ENCODE peak calls at places on chromosomes 11 and 22, in eight cellular contexts. One of them, this sample, is unnamed. For H3K27me3, the result is how much of the 10 kb centered on the place peaks cover.

GRCh38 chr11:57425565-57426438 is 1.1 kb downstream of the SLC43A3 start:
- DNase-seq in tibial nerve: peak
- DNase-seq in heart left ventricle: peak
- DNase-seq in GM06990: peak
- DNase-seq in aorta: peak
- DNase-seq in heart right ventricle: peak
- DNase-seq in ovary: peak
- DNase-seq in CD8-positive, alpha-beta T cell: no peak
- DNase-seq in this sample: peak

GRCh38 chr11:235180-235997 is 753 bp downstream of the SIRT3 start:
- DNase-seq in heart right ventricle: no peak
- DNase-seq in aorta: peak
- DNase-seq in CD8-positive, alpha-beta T cell: no peak
- DNase-seq in heart left ventricle: no peak
- DNase-seq in tibial nerve: no peak
- DNase-seq in ovary: no peak
- DNase-seq in GM06990: no peak
- DNase-seq in this sample: no peak

GRCh38 chr11:75286826-75287465 is 46.4 kb downstream of the TPBGL start:
- DNase-seq in CD8-positive, alpha-beta T cell: no peak
- DNase-seq in GM06990: no peak
- DNase-seq in ovary: no peak
- DNase-seq in heart right ventricle: no peak
- DNase-seq in heart left ventricle: no peak
- DNase-seq in tibial nerve: no peak
- DNase-seq in aorta: no peak
- DNase-seq in this sample: peak

GRCh38 chr22:19401483-19401882 is 30.1 kb downstream of the HIRA start:
- DNase-seq in aorta: no peak
- DNase-seq in heart right ventricle: no peak
- DNase-seq in ovary: no peak
- DNase-seq in CD8-positive, alpha-beta T cell: no peak
- DNase-seq in tibial nerve: no peak
- DNase-seq in GM06990: no peak
- DNase-seq in heart left ventricle: no peak
- DNase-seq in this sample: no peak

GRCh38 chr22:17536269-17536668 is 27.0 kb upstream of the SLC25A18 start:
- DNase-seq in GM06990: no peak
- DNase-seq in heart left ventricle: no peak
- DNase-seq in aorta: peak
- DNase-seq in tibial nerve: no peak
- DNase-seq in ovary: no peak
- DNase-seq in CD8-positive, alpha-beta T cell: no peak
- DNase-seq in heart right ventricle: no peak
- DNase-seq in this sample: peak

GRCh38 chr11:66626926-66627325 is 10.5 kb downstream of the RBM14 start:
- DNase-seq in tibial nerve: no peak
- DNase-seq in heart right ventricle: no peak
- DNase-seq in GM06990: no peak
- DNase-seq in ovary: no peak
- DNase-seq in CD8-positive, alpha-beta T cell: no peak
- DNase-seq in heart left ventricle: no peak
- DNase-seq in aorta: no peak
- DNase-seq in this sample: no peak

GRCh38 chr11:34480339-34480738 is 33.3 kb downstream of the ELF5 start:
- DNase-seq in heart left ventricle: no peak
- DNase-seq in GM06990: no peak
- DNase-seq in heart right ventricle: no peak
- DNase-seq in CD8-positive, alpha-beta T cell: no peak
- DNase-seq in ovary: no peak
- DNase-seq in tibial nerve: no peak
- DNase-seq in aorta: no peak
- DNase-seq in this sample: no peak

GRCh38 chr11:73578786-73579185 is 19.1 kb downstream of the FAM168A start:
- DNase-seq in heart left ventricle: no peak
- DNase-seq in aorta: no peak
- DNase-seq in CD8-positive, alpha-beta T cell: no peak
- DNase-seq in ovary: no peak
- DNase-seq in GM06990: peak
- DNase-seq in tibial nerve: no peak
- DNase-seq in heart right ventricle: no peak
- DNase-seq in this sample: no peak

GRCh38 chr11:3907590-3907989 is 52.1 kb downstream of the STIM1 start:
- DNase-seq in GM06990: no peak
- DNase-seq in heart right ventricle: no peak
- DNase-seq in heart left ventricle: no peak
- DNase-seq in aorta: no peak
- DNase-seq in ovary: no peak
- DNase-seq in tibial nerve: no peak
- DNase-seq in CD8-positive, alpha-beta T cell: no peak
- DNase-seq in this sample: no peak

GRCh38 chr22:36252754-36253522 is at the start of gene APOL1:
- DNase-seq in heart right ventricle: peak
- DNase-seq in CD8-positive, alpha-beta T cell: peak
- DNase-seq in GM06990: peak
- DNase-seq in heart left ventricle: peak
- DNase-seq in tibial nerve: no peak
- DNase-seq in ovary: peak
- DNase-seq in aorta: no peak
- DNase-seq in this sample: peak

GRCh38 chr11:36564376-36565032 is 3.3 kb upstream of the RAG1 start:
- DNase-seq in heart left ventricle: peak
- DNase-seq in tibial nerve: no peak
- DNase-seq in ovary: peak
- DNase-seq in heart right ventricle: peak
- DNase-seq in aorta: no peak
- DNase-seq in GM06990: no peak
- DNase-seq in CD8-positive, alpha-beta T cell: peak
- DNase-seq in this sample: peak

GRCh38 chr11:65380460-65381126 is 1.9 kb downstream of the SLC25A45 start:
- DNase-seq in tibial nerve: no peak
- DNase-seq in ovary: no peak
- DNase-seq in GM06990: no peak
- DNase-seq in aorta: no peak
- DNase-seq in CD8-positive, alpha-beta T cell: no peak
- DNase-seq in heart left ventricle: no peak
- DNase-seq in heart right ventricle: no peak
- DNase-seq in this sample: no peak

GRCh38 chr11:65382804-65383368 is 440 bp upstream of the SLC25A45 start:
- DNase-seq in GM06990: no peak
- DNase-seq in heart left ventricle: no peak
- DNase-seq in aorta: no peak
- DNase-seq in tibial nerve: no peak
- DNase-seq in heart right ventricle: no peak
- DNase-seq in ovary: no peak
- DNase-seq in CD8-positive, alpha-beta T cell: peak
- DNase-seq in this sample: no peak

GRCh38 chr11:65379698-65380459 is 2.6 kb downstream of the SLC25A45 start:
- DNase-seq in CD8-positive, alpha-beta T cell: no peak
- DNase-seq in heart left ventricle: no peak
- DNase-seq in ovary: no peak
- DNase-seq in aorta: no peak
- DNase-seq in heart right ventricle: no peak
- DNase-seq in tibial nerve: no peak
- DNase-seq in GM06990: no peak
- DNase-seq in this sample: no peak

GRCh38 chr11:65382036-65382803 is at the start of gene SLC25A45:
- DNase-seq in GM06990: peak
- DNase-seq in CD8-positive, alpha-beta T cell: peak
- DNase-seq in heart left ventricle: peak
- DNase-seq in aorta: peak
- DNase-seq in tibial nerve: peak
- DNase-seq in heart right ventricle: peak
- DNase-seq in ovary: peak
- DNase-seq in this sample: peak

DNA sequence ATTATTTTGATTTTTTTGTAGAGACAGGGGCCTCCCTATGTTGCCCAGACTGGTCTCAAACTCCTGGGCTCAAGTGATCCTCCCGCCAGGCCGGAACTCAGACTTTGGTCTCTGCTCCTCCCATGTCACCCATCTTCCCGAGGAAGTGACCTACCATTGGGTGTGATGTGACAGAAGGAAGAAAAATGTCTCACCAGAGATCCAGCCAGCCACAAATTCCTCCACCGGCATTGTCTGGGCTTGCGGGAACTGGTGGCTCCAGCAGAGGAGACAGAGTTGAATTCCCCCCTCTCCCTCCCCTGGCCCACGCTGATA is 768 bp downstream of the SLC25A45 start:
- DNase-seq in GM06990: no peak
- DNase-seq in aorta: no peak
- DNase-seq in CD8-positive, alpha-beta T cell: no peak
- DNase-seq in ovary: no peak
- DNase-seq in heart left ventricle: peak
- DNase-seq in heart right ventricle: peak
- DNase-seq in tibial nerve: peak
- DNase-seq in this sample: no peak
- H3K4me3 ChIP-seq in GM06990: peak
- H3K4me3 ChIP-seq in aorta: no peak
- H3K4me3 ChIP-seq in CD8-positive, alpha-beta T cell: peak
- H3K4me3 ChIP-seq in ovary: peak
- H3K4me3 ChIP-seq in heart left ventricle: peak
- H3K4me3 ChIP-seq in heart right ventricle: peak
- H3K4me3 ChIP-seq in tibial nerve: peak
- H3K4me3 ChIP-seq in this sample: peak

DNA sequence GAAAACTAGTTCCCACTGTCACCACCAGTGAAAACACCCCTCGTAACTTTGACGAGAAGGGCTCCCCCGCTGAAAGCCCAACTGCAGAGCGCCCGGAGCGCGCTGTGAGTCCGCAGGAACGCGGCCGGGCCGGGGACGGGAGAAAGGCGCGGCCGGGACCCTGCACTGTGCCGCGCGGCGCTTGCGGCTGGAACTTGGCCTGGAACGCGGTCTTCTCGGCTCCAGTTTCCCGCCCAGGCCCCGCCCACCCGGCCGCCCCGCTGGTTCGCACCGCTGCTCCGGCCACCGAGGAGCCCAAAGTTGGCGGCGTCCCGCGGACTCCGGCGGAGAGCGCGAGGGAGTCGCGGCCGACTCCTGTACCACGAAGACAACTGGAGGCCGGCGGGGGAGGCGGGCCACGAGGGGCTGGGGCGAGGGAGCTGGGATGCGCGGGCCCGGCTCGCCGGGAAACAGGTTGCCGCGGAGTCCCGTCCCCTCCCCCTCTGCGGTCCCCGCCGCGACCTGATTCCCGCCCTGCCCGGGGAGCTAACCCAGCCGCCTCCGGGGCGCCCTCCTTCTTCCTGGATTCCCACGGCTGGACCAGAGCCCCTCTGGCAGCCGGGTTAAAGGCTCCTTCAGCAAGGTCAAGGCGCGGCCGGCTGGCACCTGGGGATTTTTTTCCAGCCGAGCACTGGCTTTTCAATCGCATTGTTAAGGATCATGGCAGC is 3.4 kb downstream of the TENM4 start:
- DNase-seq in ovary: peak
- DNase-seq in heart right ventricle: peak
- DNase-seq in GM06990: peak
- DNase-seq in aorta: peak
- DNase-seq in CD8-positive, alpha-beta T cell: no peak
- DNase-seq in heart left ventricle: peak
- DNase-seq in tibial nerve: peak
- DNase-seq in this sample: peak
- H3K27me3 ChIP-seq in ovary: under half
- H3K27me3 ChIP-seq in heart right ventricle: under half
- H3K27me3 ChIP-seq in GM06990: under half
- H3K27me3 ChIP-seq in aorta: under half
- H3K27me3 ChIP-seq in CD8-positive, alpha-beta T cell: under half
- H3K27me3 ChIP-seq in heart left ventricle: under half
- H3K27me3 ChIP-seq in tibial nerve: half or more
- H3K27me3 ChIP-seq in this sample: under half

GRCh38 chr22:48573766-48574165 is 1253.9 kb downstream of the BRD1 start:
- DNase-seq in GM06990: no peak
- DNase-seq in heart left ventricle: no peak
- DNase-seq in heart right ventricle: no peak
- DNase-seq in tibial nerve: no peak
- DNase-seq in aorta: no peak
- DNase-seq in ovary: no peak
- DNase-seq in CD8-positive, alpha-beta T cell: no peak
- DNase-seq in this sample: no peak

GRCh38 chr22:48576333-48577013 is 1251.2 kb downstream of the BRD1 start:
- DNase-seq in heart right ventricle: no peak
- DNase-seq in CD8-positive, alpha-beta T cell: no peak
- DNase-seq in tibial nerve: no peak
- DNase-seq in GM06990: no peak
- DNase-seq in heart left ventricle: no peak
- DNase-seq in aorta: no peak
- DNase-seq in ovary: peak
- DNase-seq in this sample: peak

GRCh38 chr22:48575567-48576332 is 1251.9 kb downstream of the BRD1 start:
- DNase-seq in CD8-positive, alpha-beta T cell: no peak
- DNase-seq in heart right ventricle: no peak
- DNase-seq in heart left ventricle: no peak
- DNase-seq in GM06990: no peak
- DNase-seq in aorta: no peak
- DNase-seq in ovary: peak
- DNase-seq in tibial nerve: no peak
- DNase-seq in this sample: peak

GRCh38 chr22:48572951-48573350 is 1254.7 kb downstream of the BRD1 start:
- DNase-seq in GM06990: no peak
- DNase-seq in ovary: no peak
- DNase-seq in aorta: no peak
- DNase-seq in heart right ventricle: no peak
- DNase-seq in CD8-positive, alpha-beta T cell: no peak
- DNase-seq in heart left ventricle: no peak
- DNase-seq in tibial nerve: no peak
- DNase-seq in this sample: no peak

DNA sequence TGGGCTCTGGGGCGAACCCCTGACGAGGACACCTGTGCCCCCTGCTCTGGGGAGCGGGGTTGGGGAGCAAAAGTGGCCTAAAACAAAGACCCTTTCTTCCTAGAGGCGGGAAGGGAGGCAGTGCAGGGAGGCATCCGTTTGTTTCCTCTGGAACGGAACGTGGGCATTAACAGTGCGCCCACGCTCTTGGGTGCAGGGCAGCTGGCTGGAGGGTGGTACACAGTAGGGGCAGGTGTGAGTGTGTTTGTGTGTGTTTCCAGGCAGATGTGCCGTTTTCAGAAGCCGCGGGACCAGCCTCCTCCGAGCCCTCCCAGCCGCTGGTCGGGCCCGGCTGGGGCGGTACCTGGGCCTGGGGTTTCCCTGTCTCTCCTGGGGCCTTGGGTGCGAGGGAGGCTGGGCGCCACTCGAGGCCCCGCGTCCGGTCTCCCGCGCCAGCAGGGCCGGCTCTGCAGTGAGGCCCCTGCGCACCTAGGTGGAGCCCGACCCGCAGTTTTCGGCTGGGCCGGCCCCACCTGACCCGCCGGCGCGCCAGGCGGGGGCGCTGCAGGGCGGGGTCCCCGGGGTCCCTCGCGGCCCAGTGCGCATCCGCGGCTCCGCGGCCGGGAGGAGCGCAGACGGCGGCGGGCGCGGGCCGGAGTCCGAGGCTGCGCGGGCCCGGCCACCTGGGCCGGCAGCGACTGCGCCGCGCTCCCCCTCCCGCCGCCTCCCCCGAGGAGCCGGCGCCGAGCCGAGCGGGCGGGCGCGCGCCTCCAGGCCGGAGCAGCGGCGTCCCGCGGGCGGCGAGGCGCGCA is 1252.7 kb downstream of the BRD1 start:
- DNase-seq in CD8-positive, alpha-beta T cell: no peak
- DNase-seq in heart left ventricle: peak
- DNase-seq in aorta: no peak
- DNase-seq in ovary: peak
- DNase-seq in heart right ventricle: no peak
- DNase-seq in GM06990: no peak
- DNase-seq in tibial nerve: no peak
- DNase-seq in this sample: peak
- H3K4me3 ChIP-seq in CD8-positive, alpha-beta T cell: no peak
- H3K4me3 ChIP-seq in heart left ventricle: peak
- H3K4me3 ChIP-seq in aorta: peak
- H3K4me3 ChIP-seq in ovary: no peak
- H3K4me3 ChIP-seq in heart right ventricle: no peak
- H3K4me3 ChIP-seq in GM06990: no peak
- H3K4me3 ChIP-seq in tibial nerve: no peak
- H3K4me3 ChIP-seq in this sample: peak

GRCh38 chr11:65424200-65425104 is 1.9 kb downstream of the NEAT1 start:
- DNase-seq in aorta: peak
- DNase-seq in heart right ventricle: peak
- DNase-seq in ovary: peak
- DNase-seq in tibial nerve: no peak
- DNase-seq in heart left ventricle: no peak
- DNase-seq in CD8-positive, alpha-beta T cell: peak
- DNase-seq in GM06990: peak
- DNase-seq in this sample: peak
- H3K27me3 ChIP-seq in aorta: under half
- H3K27me3 ChIP-seq in heart right ventricle: under half
- H3K27me3 ChIP-seq in ovary: under half
- H3K27me3 ChIP-seq in tibial nerve: under half
- H3K27me3 ChIP-seq in heart left ventricle: under half
- H3K27me3 ChIP-seq in CD8-positive, alpha-beta T cell: under half
- H3K27me3 ChIP-seq in GM06990: under half
- H3K27me3 ChIP-seq in this sample: under half

This sample was measured in right cardiac atrium.